ENCODE peak calls at places on chromosomes 4 and X, in six cellular contexts. M, K, V, Y, S and N are unnamed samples.
A peak's percentile ranks its signal among the peaks of the same experiment; 100 is the strongest.

GRCh38 chr4:113943863-113944262 is 35.6 kb downstream of the ARSJ start:
- DNase-seq in M (no peak), K (no peak), V (no peak), Y (no peak), S (no peak), N (peak; percentile 24)

GRCh38 chrX:102345916-102346315 is 93.9 kb downstream of the NXF2B start:
- DNase-seq in M (peak; percentile 56), K (no peak), V (peak; percentile 66), Y (no peak), S (no peak), N (peak; percentile 90)

GRCh38 chrX:2183193-2183725 is 317.5 kb downstream of the DHRSX start:
- DNase-seq in M (no peak), K (no peak), V (no peak), Y (no peak), S (no peak), N (no peak)

GRCh38 chr4:103996637-103997036 is 276.9 kb upstream of the TACR3 start:
- DNase-seq in M (no peak), K (no peak), V (no peak), Y (no peak), S (peak; percentile 8), N (no peak)

GRCh38 chrX:115525486-115525885 is 35.5 kb upstream of the PLS3 start:
- DNase-seq in M (no peak), K (no peak), V (no peak), Y (no peak), S (no peak), N (no peak)

GRCh38 chrX:108070891-108071290 is 20.5 kb downstream of the PSMD10 start:
- DNase-seq in M (no peak), K (no peak), V (no peak), Y (peak; percentile 1), S (no peak), N (no peak)

GRCh38 chrX:103453655-103454054 is 65.6 kb downstream of the RAB40A start:
- DNase-seq in M (no peak), K (no peak), V (no peak), Y (peak; percentile 68), S (no peak), N (no peak)

GRCh38 chrX:7062912-7063311 is 84.6 kb upstream of the STS start:
- DNase-seq in M (no peak), K (no peak), V (no peak), Y (no peak), S (no peak), N (no peak)

GRCh38 chr4:188021548-188022249 is 26.1 kb downstream of the ZFP42 start:
- DNase-seq in M (no peak), K (no peak), V (no peak), Y (no peak), S (peak; percentile 64), N (no peak)

GRCh38 chr4:177001271-177002175 is 208.8 kb upstream of the VEGFC start:
- DNase-seq in M (no peak), K (no peak), V (no peak), Y (no peak), S (peak; percentile 23), N (no peak)

GRCh38 chrX:87873347-87873941 is 355.8 kb downstream of the KLHL4 start:
- DNase-seq in M (no peak), K (no peak), V (no peak), Y (no peak), S (no peak), N (no peak)

GRCh38 chrX:150365051-150365952 is 2.2 kb downstream of the MAMLD1 start:
- DNase-seq in M (peak; percentile 31), K (peak; percentile 88), V (peak; percentile 59), Y (no peak), S (peak; percentile 22), N (peak; percentile 82)

GRCh38 chr4:68264875-68265565 is 19.5 kb upstream of the TMPRSS11B start:
- DNase-seq in M (no peak), K (no peak), V (no peak), Y (no peak), S (no peak), N (no peak)

GRCh38 chr4:54332577-54332976 is 103.5 kb downstream of the PDGFRA start:
- DNase-seq in M (no peak), K (no peak), V (no peak), Y (no peak), S (no peak), N (no peak)

GRCh38 chrX:68894513-68895338 is 65.9 kb downstream of the EFNB1 start:
- DNase-seq in M (no peak), K (peak; percentile 86), V (peak; percentile 56), Y (no peak), S (peak; percentile 58), N (no peak)

GRCh38 chr4:86302242-86302641 is 57.6 kb downstream of the MAPK10 start:
- DNase-seq in M (peak; percentile 56), K (peak; percentile 75), V (peak; percentile 24), Y (no peak), S (no peak), N (no peak)

GRCh38 chrX:43679778-43680177 is 23.7 kb downstream of the MAOA start:
- DNase-seq in M (no peak), K (no peak), V (no peak), Y (no peak), S (no peak), N (no peak)

GRCh38 chr4:130071746-130072145 is 975.8 kb downstream of the C4orf33 start:
- DNase-seq in M (no peak), K (no peak), V (no peak), Y (no peak), S (no peak), N (no peak)

GRCh38 chr4:149999485-150000074 is 78.7 kb upstream of the DCLK2 start:
- DNase-seq in M (peak; percentile 65), K (no peak), V (peak; percentile 24), Y (peak; percentile 66), S (peak; percentile 84), N (peak; percentile 81)

GRCh38 chr4:146976145-146976544 is 30.5 kb upstream of the TTC29 start:
- DNase-seq in M (no peak), K (no peak), V (no peak), Y (no peak), S (no peak), N (no peak)

GRCh38 chr4:76208005-76208765 is 5.4 kb downstream of the SCARB2 start:
- DNase-seq in M (no peak), K (peak; percentile 91), V (peak; percentile 84), Y (peak; percentile 66), S (peak; percentile 90), N (no peak)

GRCh38 chr4:92387459-92388069 is 83.8 kb downstream of the GRID2 start:
- DNase-seq in M (peak; percentile 57), K (no peak), V (no peak), Y (no peak), S (peak; percentile 75), N (peak; percentile 68)

GRCh38 chr4:146442801-146443200 is 78.9 kb downstream of the SLC10A7 start:
- DNase-seq in M (no peak), K (no peak), V (no peak), Y (peak; percentile 21), S (no peak), N (no peak)

GRCh38 chrX:120874678-120875557 is 748 bp downstream of the CT47B1 start:
- DNase-seq in M (no peak), K (peak; percentile 63), V (no peak), Y (no peak), S (no peak), N (no peak)

GRCh38 chrX:8191022-8191421 is 20.0 kb upstream of the VCX2 start:
- DNase-seq in M (no peak), K (no peak), V (no peak), Y (no peak), S (no peak), N (no peak)

GRCh38 chr4:152185786-152186540 is 349.9 kb downstream of the FBXW7 start:
- DNase-seq in M (no peak), K (no peak), V (no peak), Y (no peak), S (no peak), N (no peak)

GRCh38 chr4:25103423-25103822 is 56.8 kb downstream of the SEPSECS start:
- DNase-seq in M (no peak), K (no peak), V (no peak), Y (no peak), S (no peak), N (no peak)

GRCh38 chrX:24189490-24189889 is 40.0 kb downstream of the ZFX start:
- DNase-seq in M (no peak), K (no peak), V (no peak), Y (no peak), S (no peak), N (no peak)

GRCh38 chr4:5711479-5712184 is 631 bp downstream of the EVC start:
- DNase-seq in M (no peak), K (peak; percentile 81), V (no peak), Y (no peak), S (peak; percentile 18), N (no peak)

GRCh38 chr4:20266215-20267082 is 14.7 kb downstream of the SLIT2 start:
- DNase-seq in M (no peak), K (no peak), V (no peak), Y (no peak), S (no peak), N (no peak)

GRCh38 chr4:168453146-168453545 is 27.1 kb downstream of the DDX60L start:
- DNase-seq in M (no peak), K (no peak), V (no peak), Y (no peak), S (no peak), N (no peak)

GRCh38 chr4:132593717-132594400 is 555.2 kb upstream of the PCDH10 start:
- DNase-seq in M (no peak), K (no peak), V (no peak), Y (no peak), S (no peak), N (no peak)

GRCh38 chrX:7119927-7120577 is 27.5 kb upstream of the STS start:
- DNase-seq in M (no peak), K (no peak), V (no peak), Y (no peak), S (no peak), N (no peak)

GRCh38 chr4:141003193-141003592 is 130.1 kb downstream of the RNF150 start:
- DNase-seq in M (no peak), K (no peak), V (no peak), Y (no peak), S (no peak), N (no peak)